ENCODE peak calls at places on chromosomes 3 and 15, in five cellular contexts. Y is coronary artery, C is keratinocyte, J is prostate gland, M is A549. X is an unnamed sample.
A peak's percentile ranks its signal among the peaks of the same experiment; 100 is the strongest.

GRCh38 chr3:112390783-112391641 is 58.1 kb downstream of the CD200 start:
- DNase-seq in M (no peak), Y (no peak), J (no peak), C (no peak), X (peak; percentile 63)

GRCh38 chr15:67082007-67082536 is 16.7 kb downstream of the SMAD3 start:
- DNase-seq in Y (no peak), J (no peak), M (no peak), C (no peak), X (no peak)

GRCh38 chr3:179074656-179075055 is 3.0 kb upstream of the ZMAT3 start:
- DNase-seq in Y (no peak), J (no peak), C (no peak), M (no peak), X (no peak)

GRCh38 chr3:35644461-35644860 is 5.1 kb downstream of the ARPP21 start:
- DNase-seq in Y (no peak), M (no peak), C (no peak), J (no peak), X (no peak)

GRCh38 chr3:126380011-126380768 is 14.5 kb upstream of the CFAP100 start:
- DNase-seq in C (no peak), Y (no peak), J (no peak), M (no peak), X (no peak)

GRCh38 chr3:53219897-53220483 is 35.8 kb downstream of the TKT start:
- DNase-seq in M (peak; percentile 74), Y (no peak), C (no peak), J (peak; percentile 72), X (peak; percentile 98)

GRCh38 chr3:39491014-39491413 is 23.5 kb downstream of the MOBP start:
- DNase-seq in J (no peak), C (no peak), M (no peak), Y (no peak), X (no peak)

GRCh38 chr15:40466426-40467259 is 4.1 kb upstream of the CHST14 start:
- DNase-seq in C (no peak), J (no peak), Y (no peak), M (no peak), X (no peak)

GRCh38 chr3:47586746-47587145 is 8.1 kb upstream of the CSPG5 start:
- DNase-seq in M (no peak), C (no peak), J (no peak), Y (no peak), X (no peak)

GRCh38 chr3:14393440-14394111 is 8.8 kb upstream of the SLC6A6 start:
- DNase-seq in M (no peak), J (no peak), C (no peak), Y (no peak), X (no peak)

GRCh38 chr3:52784021-52784621 is 6.7 kb downstream of the ITIH1 start:
- DNase-seq in J (no peak), M (no peak), Y (peak; percentile 70), C (no peak), X (peak; percentile 35)

GRCh38 chr15:92316586-92317295 is 76.9 kb upstream of the ST8SIA2 start:
- DNase-seq in C (no peak), Y (no peak), M (no peak), J (no peak), X (peak; percentile 38)

GRCh38 chr3:67000006-67000405 is 1.9 kb downstream of the KBTBD8 start:
- DNase-seq in M (no peak), Y (no peak), C (no peak), J (no peak), X (no peak)

GRCh38 chr15:82231842-82232241 is 30.7 kb downstream of the EFL1 start:
- DNase-seq in M (no peak), C (no peak), Y (no peak), J (no peak), X (no peak)

GRCh38 chr3:115766587-115767492 is 143.5 kb downstream of the GAP43 start:
- DNase-seq in Y (no peak), M (no peak), C (no peak), J (no peak), X (peak; percentile 51)

GRCh38 chr3:50474717-50475116 is 28.7 kb downstream of the CACNA2D2 start:
- DNase-seq in J (no peak), M (no peak), Y (no peak), C (no peak), X (no peak)

GRCh38 chr3:49638445-49638844 is 35.7 kb upstream of the APEH start:
- DNase-seq in M (peak; percentile 6), J (no peak), Y (no peak), C (peak; percentile 63), X (no peak)

GRCh38 chr3:135176881-135177280 is 381.8 kb downstream of the EPHB1 start:
- DNase-seq in C (no peak), J (no peak), M (no peak), Y (no peak), X (no peak)

GRCh38 chr15:85592148-85592547 is 202.6 kb downstream of the KLHL25 start:
- DNase-seq in C (no peak), M (no peak), J (no peak), Y (no peak), X (no peak)

GRCh38 chr3:132187746-132188145 is 129.5 kb upstream of the ACP3 start:
- DNase-seq in C (no peak), M (no peak), J (no peak), Y (no peak), X (no peak)

GRCh38 chr3:59406943-59407342 is 357.1 kb upstream of the CFAP20DC start:
- DNase-seq in Y (no peak), J (no peak), M (no peak), C (no peak), X (no peak)

GRCh38 chr3:160163259-160163878 is 61.9 kb upstream of the C3orf80 start:
- DNase-seq in Y (no peak), J (no peak), C (no peak), M (peak; percentile 26), X (no peak)

GRCh38 chr3:98980915-98981596 is 79.6 kb upstream of the DCBLD2 start:
- DNase-seq in J (no peak), M (no peak), Y (no peak), C (no peak), X (no peak)

GRCh38 chr3:14403636-14404395 is 1.4 kb downstream of the SLC6A6 start:
- DNase-seq in J (no peak), M (no peak), Y (peak; percentile 83), C (no peak), X (no peak)

GRCh38 chr3:135136361-135137100 is 341.5 kb downstream of the EPHB1 start:
- DNase-seq in C (no peak), M (no peak), Y (no peak), J (no peak), X (no peak)

GRCh38 chr3:170132335-170132734 is 49.2 kb downstream of the PHC3 start:
- DNase-seq in Y (no peak), J (no peak), M (no peak), C (no peak), X (no peak)

GRCh38 chr15:69979269-69979668 is 118.4 kb downstream of the TLE3 start:
- DNase-seq in M (peak; percentile 64), J (no peak), Y (no peak), C (no peak), X (peak; percentile 69)

GRCh38 chr3:83193526-83193925 is 1432.1 kb upstream of the GBE1 start:
- DNase-seq in M (no peak), C (no peak), J (no peak), Y (no peak), X (no peak)

GRCh38 chr15:39195988-39196486 is 384.8 kb upstream of the THBS1 start:
- DNase-seq in Y (no peak), C (peak; percentile 98), M (peak; percentile 43), J (no peak), X (no peak)

DNA sequence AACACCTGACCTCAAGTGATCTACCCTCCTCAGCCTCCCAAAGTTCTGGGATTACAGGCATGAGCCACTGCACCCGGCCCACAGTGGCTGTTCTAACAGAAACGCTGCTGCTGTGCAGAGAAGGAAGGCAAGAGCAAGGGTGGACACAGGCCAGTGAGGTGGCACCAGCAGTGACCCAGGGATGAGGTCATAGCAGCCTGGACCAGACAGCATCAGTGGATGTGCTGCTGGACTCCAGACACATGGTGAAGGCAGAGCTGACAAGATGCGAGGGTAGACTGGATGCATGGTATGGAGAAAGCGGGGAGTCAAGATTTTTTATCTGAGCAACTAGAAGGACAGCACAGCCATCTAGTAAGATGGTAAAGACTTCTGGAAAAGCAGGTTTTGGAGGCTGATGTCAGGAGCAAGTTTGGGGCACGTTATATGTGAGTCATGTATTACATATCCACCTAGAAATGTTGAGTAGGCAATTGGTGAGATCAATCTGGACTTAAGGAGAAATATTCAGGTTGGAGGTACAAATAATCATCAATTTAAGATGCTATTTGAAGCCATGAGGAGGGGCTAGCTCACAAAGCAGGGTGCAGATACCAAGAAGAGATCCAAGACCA is 22.1 kb upstream of the TJP1 start:
- DNase-seq in Y (no peak), J (no peak), C (no peak), M (no peak), X (no peak)
- H3K27ac ChIP-seq in Y (no peak overlapping the region), J (no peak overlapping the region), C (peak overlapping the region; percentile 68), M (peak overlapping the region; percentile 55), X (no peak overlapping the region)

GRCh38 chr15:74300057-74300620 is 64.0 kb downstream of the CCDC33 start:
- DNase-seq in J (no peak), M (no peak), Y (no peak), C (no peak), X (no peak)

GRCh38 chr15:74301583-74302374 is 65.7 kb downstream of the CCDC33 start:
- DNase-seq in J (no peak), Y (no peak), C (no peak), M (no peak), X (no peak)

GRCh38 chr15:74303741-74304309 is 63.6 kb downstream of the CYP11A1 start:
- DNase-seq in J (no peak), C (no peak), M (no peak), Y (no peak), X (no peak)

GRCh38 chr15:74304459-74304858 is 63.0 kb downstream of the CYP11A1 start:
- DNase-seq in Y (no peak), C (no peak), M (no peak), J (no peak), X (no peak)

GRCh38 chr15:74302821-74303359 is 64.6 kb downstream of the CYP11A1 start:
- DNase-seq in J (no peak), M (peak; percentile 49), Y (no peak), C (no peak), X (peak; percentile 92)
- H3K27ac ChIP-seq in J (no peak overlapping the region), M (no peak overlapping the region), Y (no peak overlapping the region), C (no peak overlapping the region), X (no peak overlapping the region)

GRCh38 chr3:37591130-37591865 is 270.4 kb upstream of the CTDSPL start:
- DNase-seq in C (no peak), Y (no peak), M (no peak), J (no peak), X (no peak)

GRCh38 chr3:37592328-37592727 is 269.4 kb upstream of the CTDSPL start:
- DNase-seq in Y (no peak), C (no peak), J (no peak), M (no peak), X (no peak)

GRCh38 chr3:37588761-37589160 is 272.9 kb upstream of the CTDSPL start:
- DNase-seq in C (no peak), Y (no peak), M (no peak), J (no peak), X (no peak)

GRCh38 chr3:37593796-37594195 is 267.9 kb upstream of the CTDSPL start:
- DNase-seq in Y (no peak), M (no peak), C (no peak), J (no peak), X (no peak)

GRCh38 chr3:37590328-37591079 is 271.2 kb upstream of the CTDSPL start:
- DNase-seq in C (no peak), M (no peak), J (no peak), Y (peak; percentile 88), X (no peak)
- H3K27ac ChIP-seq in C (no peak overlapping the region), M (no peak overlapping the region), J (peak overlapping the region; percentile 72), Y (peak overlapping the region; percentile 98), X (no peak overlapping the region)

GRCh38 chr15:71691700-71692417 is 118.5 kb upstream of the NR2E3 start:
- DNase-seq in C (no peak), J (peak; percentile 65), M (no peak), Y (no peak), X (peak; percentile 27)
- H3K27ac ChIP-seq in C (peak overlapping the region; percentile 40), J (peak overlapping the region; percentile 66), M (no peak overlapping the region), Y (peak overlapping the region; percentile 20), X (no peak overlapping the region)